ENCODE peak calls at places on chromosomes 5 and 9, in seven cellular contexts. One of them, this sample, is unnamed.

GRCh38 chr9:23423999-23424398 is 402.0 kb downstream of the ELAVL2 start:
- DNase-seq in RWPE1: no peak
- DNase-seq in LHCN-M2: no peak
- DNase-seq in NT2/D1: no peak
- DNase-seq in CD4-positive, alpha-beta T cell: no peak
- DNase-seq in stimulated activated naive CD4-positive, alpha-beta T cell: no peak
- DNase-seq in AG10803: no peak
- DNase-seq in this sample: no peak

GRCh38 chr5:78979899-78980298 is 5.2 kb downstream of the ARSB start:
- DNase-seq in NT2/D1: no peak
- DNase-seq in LHCN-M2: no peak
- DNase-seq in CD4-positive, alpha-beta T cell: no peak
- DNase-seq in AG10803: no peak
- DNase-seq in stimulated activated naive CD4-positive, alpha-beta T cell: no peak
- DNase-seq in RWPE1: no peak
- DNase-seq in this sample: no peak

GRCh38 chr9:136255166-136255538 is 9.5 kb upstream of the QSOX2 start:
- DNase-seq in RWPE1: peak
- DNase-seq in CD4-positive, alpha-beta T cell: no peak
- DNase-seq in NT2/D1: no peak
- DNase-seq in LHCN-M2: peak
- DNase-seq in AG10803: no peak
- DNase-seq in stimulated activated naive CD4-positive, alpha-beta T cell: no peak
- DNase-seq in this sample: no peak

GRCh38 chr5:161786686-161787085 is 61.2 kb upstream of the GABRA1 start:
- DNase-seq in CD4-positive, alpha-beta T cell: no peak
- DNase-seq in stimulated activated naive CD4-positive, alpha-beta T cell: no peak
- DNase-seq in AG10803: no peak
- DNase-seq in NT2/D1: no peak
- DNase-seq in RWPE1: no peak
- DNase-seq in LHCN-M2: no peak
- DNase-seq in this sample: no peak

GRCh38 chr5:97107266-97107665 is 35.1 kb downstream of the LIX1 start:
- DNase-seq in CD4-positive, alpha-beta T cell: no peak
- DNase-seq in NT2/D1: no peak
- DNase-seq in AG10803: no peak
- DNase-seq in LHCN-M2: no peak
- DNase-seq in stimulated activated naive CD4-positive, alpha-beta T cell: no peak
- DNase-seq in RWPE1: no peak
- DNase-seq in this sample: no peak

GRCh38 chr9:122342323-122343050 is 28.3 kb upstream of the PTGS1 start:
- DNase-seq in AG10803: no peak
- DNase-seq in stimulated activated naive CD4-positive, alpha-beta T cell: no peak
- DNase-seq in RWPE1: no peak
- DNase-seq in NT2/D1: peak
- DNase-seq in LHCN-M2: no peak
- DNase-seq in CD4-positive, alpha-beta T cell: no peak
- DNase-seq in this sample: no peak

GRCh38 chr5:157994271-157994691 is 135.3 kb upstream of the CLINT1 start:
- DNase-seq in NT2/D1: no peak
- DNase-seq in CD4-positive, alpha-beta T cell: no peak
- DNase-seq in LHCN-M2: peak
- DNase-seq in stimulated activated naive CD4-positive, alpha-beta T cell: no peak
- DNase-seq in AG10803: no peak
- DNase-seq in RWPE1: no peak
- DNase-seq in this sample: no peak

GRCh38 chr5:4233671-4234070 is 638.0 kb downstream of the IRX1 start:
- DNase-seq in CD4-positive, alpha-beta T cell: no peak
- DNase-seq in LHCN-M2: no peak
- DNase-seq in NT2/D1: no peak
- DNase-seq in stimulated activated naive CD4-positive, alpha-beta T cell: no peak
- DNase-seq in RWPE1: no peak
- DNase-seq in AG10803: no peak
- DNase-seq in this sample: no peak

GRCh38 chr5:135150767-135151166 is 116.7 kb upstream of the PITX1 start:
- DNase-seq in RWPE1: no peak
- DNase-seq in stimulated activated naive CD4-positive, alpha-beta T cell: no peak
- DNase-seq in LHCN-M2: no peak
- DNase-seq in AG10803: no peak
- DNase-seq in CD4-positive, alpha-beta T cell: no peak
- DNase-seq in NT2/D1: no peak
- DNase-seq in this sample: no peak

GRCh38 chr9:88777498-88778312 is 213.6 kb upstream of the S1PR3 start:
- DNase-seq in NT2/D1: no peak
- DNase-seq in stimulated activated naive CD4-positive, alpha-beta T cell: no peak
- DNase-seq in AG10803: no peak
- DNase-seq in CD4-positive, alpha-beta T cell: no peak
- DNase-seq in LHCN-M2: no peak
- DNase-seq in RWPE1: no peak
- DNase-seq in this sample: no peak

GRCh38 chr9:80806675-80807074 is 882.7 kb downstream of the TLE1 start:
- DNase-seq in AG10803: no peak
- DNase-seq in NT2/D1: no peak
- DNase-seq in CD4-positive, alpha-beta T cell: no peak
- DNase-seq in stimulated activated naive CD4-positive, alpha-beta T cell: no peak
- DNase-seq in RWPE1: no peak
- DNase-seq in LHCN-M2: no peak
- DNase-seq in this sample: no peak

GRCh38 chr5:170660531-170660930 is 123.0 kb upstream of the GABRP start:
- DNase-seq in CD4-positive, alpha-beta T cell: no peak
- DNase-seq in AG10803: no peak
- DNase-seq in RWPE1: no peak
- DNase-seq in LHCN-M2: no peak
- DNase-seq in stimulated activated naive CD4-positive, alpha-beta T cell: no peak
- DNase-seq in NT2/D1: no peak
- DNase-seq in this sample: no peak

GRCh38 chr5:155620819-155621410 is 607.4 kb downstream of the KIF4B start:
- DNase-seq in CD4-positive, alpha-beta T cell: no peak
- DNase-seq in LHCN-M2: no peak
- DNase-seq in AG10803: no peak
- DNase-seq in NT2/D1: no peak
- DNase-seq in RWPE1: no peak
- DNase-seq in stimulated activated naive CD4-positive, alpha-beta T cell: no peak
- DNase-seq in this sample: no peak

GRCh38 chr9:6931913-6932312 is 174.1 kb downstream of the KDM4C start:
- DNase-seq in RWPE1: peak
- DNase-seq in AG10803: peak
- DNase-seq in NT2/D1: no peak
- DNase-seq in LHCN-M2: peak
- DNase-seq in stimulated activated naive CD4-positive, alpha-beta T cell: no peak
- DNase-seq in CD4-positive, alpha-beta T cell: no peak
- DNase-seq in this sample: no peak

GRCh38 chr9:97553141-97553540 is 51.7 kb downstream of the TMOD1 start:
- DNase-seq in CD4-positive, alpha-beta T cell: no peak
- DNase-seq in NT2/D1: no peak
- DNase-seq in LHCN-M2: no peak
- DNase-seq in AG10803: no peak
- DNase-seq in RWPE1: no peak
- DNase-seq in stimulated activated naive CD4-positive, alpha-beta T cell: no peak
- DNase-seq in this sample: no peak

GRCh38 chr9:36772449-36773370 is 200.0 kb downstream of the MELK start:
- DNase-seq in AG10803: peak
- DNase-seq in LHCN-M2: peak
- DNase-seq in NT2/D1: no peak
- DNase-seq in stimulated activated naive CD4-positive, alpha-beta T cell: no peak
- DNase-seq in CD4-positive, alpha-beta T cell: no peak
- DNase-seq in RWPE1: no peak
- DNase-seq in this sample: no peak

GRCh38 chr5:154849791-154850201 is 607 bp downstream of the FAXDC2 start:
- DNase-seq in CD4-positive, alpha-beta T cell: no peak
- DNase-seq in NT2/D1: no peak
- DNase-seq in stimulated activated naive CD4-positive, alpha-beta T cell: no peak
- DNase-seq in AG10803: peak
- DNase-seq in RWPE1: no peak
- DNase-seq in LHCN-M2: no peak
- DNase-seq in this sample: no peak

GRCh38 chr9:25224309-25224708 is 453.9 kb downstream of the TUSC1 start:
- DNase-seq in NT2/D1: no peak
- DNase-seq in AG10803: no peak
- DNase-seq in RWPE1: no peak
- DNase-seq in LHCN-M2: no peak
- DNase-seq in stimulated activated naive CD4-positive, alpha-beta T cell: no peak
- DNase-seq in CD4-positive, alpha-beta T cell: no peak
- DNase-seq in this sample: no peak

GRCh38 chr9:129236441-129237145 is 58.5 kb upstream of the IER5L start:
- DNase-seq in RWPE1: no peak
- DNase-seq in CD4-positive, alpha-beta T cell: no peak
- DNase-seq in NT2/D1: no peak
- DNase-seq in AG10803: no peak
- DNase-seq in LHCN-M2: no peak
- DNase-seq in stimulated activated naive CD4-positive, alpha-beta T cell: no peak
- DNase-seq in this sample: no peak

GRCh38 chr9:104209387-104209786 is 115.3 kb downstream of the SMC2 start:
- DNase-seq in CD4-positive, alpha-beta T cell: no peak
- DNase-seq in AG10803: no peak
- DNase-seq in NT2/D1: no peak
- DNase-seq in RWPE1: no peak
- DNase-seq in stimulated activated naive CD4-positive, alpha-beta T cell: no peak
- DNase-seq in LHCN-M2: no peak
- DNase-seq in this sample: no peak

GRCh38 chr5:80141147-80141671 is 106.1 kb downstream of the THBS4 start:
- DNase-seq in AG10803: peak
- DNase-seq in NT2/D1: peak
- DNase-seq in RWPE1: no peak
- DNase-seq in CD4-positive, alpha-beta T cell: no peak
- DNase-seq in stimulated activated naive CD4-positive, alpha-beta T cell: no peak
- DNase-seq in LHCN-M2: no peak
- DNase-seq in this sample: no peak

GRCh38 chr9:99783799-99784198 is 37.9 kb upstream of the NR4A3 start:
- DNase-seq in LHCN-M2: no peak
- DNase-seq in CD4-positive, alpha-beta T cell: no peak
- DNase-seq in AG10803: no peak
- DNase-seq in NT2/D1: no peak
- DNase-seq in RWPE1: no peak
- DNase-seq in stimulated activated naive CD4-positive, alpha-beta T cell: no peak
- DNase-seq in this sample: no peak

GRCh38 chr5:168282120-168282519 is 9.3 kb upstream of the WWC1 start:
- DNase-seq in RWPE1: no peak
- DNase-seq in CD4-positive, alpha-beta T cell: no peak
- DNase-seq in stimulated activated naive CD4-positive, alpha-beta T cell: no peak
- DNase-seq in AG10803: peak
- DNase-seq in LHCN-M2: no peak
- DNase-seq in NT2/D1: no peak
- DNase-seq in this sample: no peak

GRCh38 chr9:136086213-136086881 is 8.7 kb downstream of the NACC2 start:
- DNase-seq in stimulated activated naive CD4-positive, alpha-beta T cell: no peak
- DNase-seq in NT2/D1: no peak
- DNase-seq in CD4-positive, alpha-beta T cell: no peak
- DNase-seq in RWPE1: no peak
- DNase-seq in LHCN-M2: no peak
- DNase-seq in AG10803: no peak
- DNase-seq in this sample: no peak

GRCh38 chr5:91182763-91183162 is 200.4 kb downstream of the ARRDC3 start:
- DNase-seq in AG10803: peak
- DNase-seq in LHCN-M2: peak
- DNase-seq in RWPE1: no peak
- DNase-seq in CD4-positive, alpha-beta T cell: no peak
- DNase-seq in NT2/D1: no peak
- DNase-seq in stimulated activated naive CD4-positive, alpha-beta T cell: no peak
- DNase-seq in this sample: no peak

GRCh38 chr9:27528278-27528885 is 1.2 kb downstream of the MOB3B start:
- DNase-seq in stimulated activated naive CD4-positive, alpha-beta T cell: no peak
- DNase-seq in AG10803: peak
- DNase-seq in CD4-positive, alpha-beta T cell: peak
- DNase-seq in RWPE1: peak
- DNase-seq in LHCN-M2: no peak
- DNase-seq in NT2/D1: peak
- DNase-seq in this sample: peak

GRCh38 chr5:39469173-39469572 is 44.4 kb upstream of the DAB2 start:
- DNase-seq in AG10803: no peak
- DNase-seq in NT2/D1: no peak
- DNase-seq in RWPE1: no peak
- DNase-seq in stimulated activated naive CD4-positive, alpha-beta T cell: no peak
- DNase-seq in LHCN-M2: no peak
- DNase-seq in CD4-positive, alpha-beta T cell: no peak
- DNase-seq in this sample: no peak

GRCh38 chr5:116271432-116271831 is 186.6 kb downstream of the COMMD10 start:
- DNase-seq in NT2/D1: no peak
- DNase-seq in AG10803: peak
- DNase-seq in stimulated activated naive CD4-positive, alpha-beta T cell: no peak
- DNase-seq in CD4-positive, alpha-beta T cell: no peak
- DNase-seq in RWPE1: no peak
- DNase-seq in LHCN-M2: peak
- DNase-seq in this sample: no peak

GRCh38 chr5:112390327-112390726 is 28.8 kb downstream of the EPB41L4A start:
- DNase-seq in AG10803: no peak
- DNase-seq in RWPE1: no peak
- DNase-seq in CD4-positive, alpha-beta T cell: no peak
- DNase-seq in stimulated activated naive CD4-positive, alpha-beta T cell: no peak
- DNase-seq in NT2/D1: no peak
- DNase-seq in LHCN-M2: no peak
- DNase-seq in this sample: no peak

GRCh38 chr9:124260769-124261603 is 3.2 kb downstream of the NEK6 start:
- DNase-seq in AG10803: peak
- DNase-seq in RWPE1: peak
- DNase-seq in LHCN-M2: peak
- DNase-seq in CD4-positive, alpha-beta T cell: no peak
- DNase-seq in NT2/D1: no peak
- DNase-seq in stimulated activated naive CD4-positive, alpha-beta T cell: no peak
- DNase-seq in this sample: no peak

GRCh38 chr5:77218263-77218662 is 7.8 kb downstream of the PDE8B start:
- DNase-seq in NT2/D1: no peak
- DNase-seq in AG10803: no peak
- DNase-seq in LHCN-M2: no peak
- DNase-seq in RWPE1: peak
- DNase-seq in stimulated activated naive CD4-positive, alpha-beta T cell: no peak
- DNase-seq in CD4-positive, alpha-beta T cell: no peak
- DNase-seq in this sample: no peak

GRCh38 chr5:146342519-146342881 is 3.9 kb downstream of the POU4F3 start:
- DNase-seq in RWPE1: no peak
- DNase-seq in CD4-positive, alpha-beta T cell: no peak
- DNase-seq in LHCN-M2: no peak
- DNase-seq in AG10803: no peak
- DNase-seq in stimulated activated naive CD4-positive, alpha-beta T cell: no peak
- DNase-seq in NT2/D1: no peak
- DNase-seq in this sample: no peak